ENCODE peak calls at places on chromosomes 7 and 10, in nine cellular contexts. One of them, this sample, is unnamed.

GRCh38 chr10:43222296-43222695 is 44.6 kb downstream of the RASGEF1A start:
- DNase-seq in B cell: no peak
- DNase-seq in endothelial cell: no peak
- DNase-seq in OCI-LY7: no peak
- DNase-seq in stimulated activated CD4-positive, alpha-beta T cell treated with anti-CD3 and anti-CD28 coated beads, Interleukin-2, amount 100 ng/mL, for 48 hours: no peak
- DNase-seq in ACHN: no peak
- DNase-seq in CD8-positive, alpha-beta memory T cell: no peak
- DNase-seq in glomerular endothelial cell: no peak
- DNase-seq in astrocyte: no peak
- DNase-seq in this sample: peak

GRCh38 chr10:79286318-79286951 is 60.8 kb upstream of the PPIF start:
- DNase-seq in B cell: peak
- DNase-seq in endothelial cell: no peak
- DNase-seq in OCI-LY7: peak
- DNase-seq in stimulated activated CD4-positive, alpha-beta T cell treated with anti-CD3 and anti-CD28 coated beads, Interleukin-2, amount 100 ng/mL, for 48 hours: peak
- DNase-seq in ACHN: no peak
- DNase-seq in CD8-positive, alpha-beta memory T cell: peak
- DNase-seq in glomerular endothelial cell: no peak
- DNase-seq in astrocyte: no peak
- DNase-seq in this sample: peak

GRCh38 chr10:79269443-79269842 is 77.8 kb upstream of the PPIF start:
- DNase-seq in B cell: no peak
- DNase-seq in endothelial cell: no peak
- DNase-seq in OCI-LY7: no peak
- DNase-seq in stimulated activated CD4-positive, alpha-beta T cell treated with anti-CD3 and anti-CD28 coated beads, Interleukin-2, amount 100 ng/mL, for 48 hours: no peak
- DNase-seq in ACHN: no peak
- DNase-seq in CD8-positive, alpha-beta memory T cell: no peak
- DNase-seq in glomerular endothelial cell: no peak
- DNase-seq in astrocyte: no peak
- DNase-seq in this sample: peak

GRCh38 chr7:120990468-120991118 is 2.1 kb downstream of the CPED1 start:
- DNase-seq in B cell: no peak
- DNase-seq in endothelial cell: no peak
- DNase-seq in OCI-LY7: no peak
- DNase-seq in stimulated activated CD4-positive, alpha-beta T cell treated with anti-CD3 and anti-CD28 coated beads, Interleukin-2, amount 100 ng/mL, for 48 hours: no peak
- DNase-seq in ACHN: no peak
- DNase-seq in CD8-positive, alpha-beta memory T cell: no peak
- DNase-seq in glomerular endothelial cell: no peak
- DNase-seq in astrocyte: no peak
- DNase-seq in this sample: no peak

GRCh38 chr7:11193131-11193867 is 219.6 kb downstream of the PHF14 start:
- DNase-seq in B cell: no peak
- DNase-seq in endothelial cell: peak
- DNase-seq in OCI-LY7: no peak
- DNase-seq in stimulated activated CD4-positive, alpha-beta T cell treated with anti-CD3 and anti-CD28 coated beads, Interleukin-2, amount 100 ng/mL, for 48 hours: no peak
- DNase-seq in ACHN: no peak
- DNase-seq in CD8-positive, alpha-beta memory T cell: no peak
- DNase-seq in glomerular endothelial cell: no peak
- DNase-seq in astrocyte: peak
- DNase-seq in this sample: peak

GRCh38 chr7:117251687-117252086 is 71.2 kb downstream of the WNT2 start:
- DNase-seq in B cell: no peak
- DNase-seq in endothelial cell: no peak
- DNase-seq in OCI-LY7: no peak
- DNase-seq in stimulated activated CD4-positive, alpha-beta T cell treated with anti-CD3 and anti-CD28 coated beads, Interleukin-2, amount 100 ng/mL, for 48 hours: no peak
- DNase-seq in ACHN: peak
- DNase-seq in CD8-positive, alpha-beta memory T cell: no peak
- DNase-seq in glomerular endothelial cell: no peak
- DNase-seq in astrocyte: peak
- DNase-seq in this sample: no peak

GRCh38 chr7:118080947-118081346 is 103.0 kb upstream of the LSM8 start:
- DNase-seq in B cell: no peak
- DNase-seq in endothelial cell: no peak
- DNase-seq in OCI-LY7: no peak
- DNase-seq in stimulated activated CD4-positive, alpha-beta T cell treated with anti-CD3 and anti-CD28 coated beads, Interleukin-2, amount 100 ng/mL, for 48 hours: peak
- DNase-seq in ACHN: peak
- DNase-seq in CD8-positive, alpha-beta memory T cell: no peak
- DNase-seq in glomerular endothelial cell: no peak
- DNase-seq in astrocyte: peak
- DNase-seq in this sample: no peak

GRCh38 chr10:44334091-44334490 is 50.8 kb downstream of the CXCL12 start:
- DNase-seq in B cell: no peak
- DNase-seq in endothelial cell: no peak
- DNase-seq in OCI-LY7: no peak
- DNase-seq in stimulated activated CD4-positive, alpha-beta T cell treated with anti-CD3 and anti-CD28 coated beads, Interleukin-2, amount 100 ng/mL, for 48 hours: no peak
- DNase-seq in ACHN: no peak
- DNase-seq in CD8-positive, alpha-beta memory T cell: no peak
- DNase-seq in glomerular endothelial cell: no peak
- DNase-seq in astrocyte: no peak
- DNase-seq in this sample: no peak

GRCh38 chr7:77247206-77247850 is 47.7 kb upstream of the FGL2 start:
- DNase-seq in B cell: peak
- DNase-seq in endothelial cell: peak
- DNase-seq in OCI-LY7: peak
- DNase-seq in stimulated activated CD4-positive, alpha-beta T cell treated with anti-CD3 and anti-CD28 coated beads, Interleukin-2, amount 100 ng/mL, for 48 hours: peak
- DNase-seq in ACHN: peak
- DNase-seq in CD8-positive, alpha-beta memory T cell: peak
- DNase-seq in glomerular endothelial cell: peak
- DNase-seq in astrocyte: peak
- DNase-seq in this sample: peak

GRCh38 chr7:24304494-24305095 is 20.6 kb downstream of the NPY start:
- DNase-seq in B cell: no peak
- DNase-seq in endothelial cell: no peak
- DNase-seq in OCI-LY7: no peak
- DNase-seq in stimulated activated CD4-positive, alpha-beta T cell treated with anti-CD3 and anti-CD28 coated beads, Interleukin-2, amount 100 ng/mL, for 48 hours: no peak
- DNase-seq in ACHN: no peak
- DNase-seq in CD8-positive, alpha-beta memory T cell: no peak
- DNase-seq in glomerular endothelial cell: no peak
- DNase-seq in astrocyte: no peak
- DNase-seq in this sample: no peak

GRCh38 chr7:123819001-123819400 is 26.0 kb upstream of the HYAL4 start:
- DNase-seq in B cell: no peak
- DNase-seq in endothelial cell: no peak
- DNase-seq in OCI-LY7: no peak
- DNase-seq in stimulated activated CD4-positive, alpha-beta T cell treated with anti-CD3 and anti-CD28 coated beads, Interleukin-2, amount 100 ng/mL, for 48 hours: no peak
- DNase-seq in ACHN: no peak
- DNase-seq in CD8-positive, alpha-beta memory T cell: no peak
- DNase-seq in glomerular endothelial cell: no peak
- DNase-seq in astrocyte: no peak
- DNase-seq in this sample: no peak

GRCh38 chr10:56178210-56178609 is 182.8 kb downstream of the ZWINT start:
- DNase-seq in B cell: no peak
- DNase-seq in endothelial cell: no peak
- DNase-seq in OCI-LY7: no peak
- DNase-seq in stimulated activated CD4-positive, alpha-beta T cell treated with anti-CD3 and anti-CD28 coated beads, Interleukin-2, amount 100 ng/mL, for 48 hours: no peak
- DNase-seq in ACHN: no peak
- DNase-seq in CD8-positive, alpha-beta memory T cell: no peak
- DNase-seq in glomerular endothelial cell: no peak
- DNase-seq in astrocyte: no peak
- DNase-seq in this sample: no peak

GRCh38 chr7:128443817-128444216 is 11.9 kb upstream of the HILPDA start:
- DNase-seq in B cell: no peak
- DNase-seq in endothelial cell: no peak
- DNase-seq in OCI-LY7: no peak
- DNase-seq in stimulated activated CD4-positive, alpha-beta T cell treated with anti-CD3 and anti-CD28 coated beads, Interleukin-2, amount 100 ng/mL, for 48 hours: no peak
- DNase-seq in ACHN: no peak
- DNase-seq in CD8-positive, alpha-beta memory T cell: no peak
- DNase-seq in glomerular endothelial cell: no peak
- DNase-seq in astrocyte: no peak
- DNase-seq in this sample: no peak

GRCh38 chr10:77226020-77226419 is 411.6 kb downstream of the KCNMA1 start:
- DNase-seq in B cell: no peak
- DNase-seq in endothelial cell: no peak
- DNase-seq in OCI-LY7: no peak
- DNase-seq in stimulated activated CD4-positive, alpha-beta T cell treated with anti-CD3 and anti-CD28 coated beads, Interleukin-2, amount 100 ng/mL, for 48 hours: no peak
- DNase-seq in ACHN: no peak
- DNase-seq in CD8-positive, alpha-beta memory T cell: no peak
- DNase-seq in glomerular endothelial cell: no peak
- DNase-seq in astrocyte: no peak
- DNase-seq in this sample: no peak

GRCh38 chr7:111113263-111114017 is 22.5 kb downstream of the LRRN3 start:
- DNase-seq in B cell: no peak
- DNase-seq in endothelial cell: no peak
- DNase-seq in OCI-LY7: no peak
- DNase-seq in stimulated activated CD4-positive, alpha-beta T cell treated with anti-CD3 and anti-CD28 coated beads, Interleukin-2, amount 100 ng/mL, for 48 hours: no peak
- DNase-seq in ACHN: peak
- DNase-seq in CD8-positive, alpha-beta memory T cell: no peak
- DNase-seq in glomerular endothelial cell: no peak
- DNase-seq in astrocyte: peak
- DNase-seq in this sample: no peak

GRCh38 chr7:54542920-54543539 is 855 bp downstream of the VSTM2A start:
- DNase-seq in B cell: no peak
- DNase-seq in endothelial cell: peak
- DNase-seq in OCI-LY7: no peak
- DNase-seq in stimulated activated CD4-positive, alpha-beta T cell treated with anti-CD3 and anti-CD28 coated beads, Interleukin-2, amount 100 ng/mL, for 48 hours: no peak
- DNase-seq in ACHN: peak
- DNase-seq in CD8-positive, alpha-beta memory T cell: no peak
- DNase-seq in glomerular endothelial cell: no peak
- DNase-seq in astrocyte: peak
- DNase-seq in this sample: peak

GRCh38 chr7:148527717-148528168 is 62.8 kb upstream of the C7orf33 start:
- DNase-seq in B cell: peak
- DNase-seq in endothelial cell: peak
- DNase-seq in OCI-LY7: peak
- DNase-seq in stimulated activated CD4-positive, alpha-beta T cell treated with anti-CD3 and anti-CD28 coated beads, Interleukin-2, amount 100 ng/mL, for 48 hours: peak
- DNase-seq in ACHN: peak
- DNase-seq in CD8-positive, alpha-beta memory T cell: peak
- DNase-seq in glomerular endothelial cell: peak
- DNase-seq in astrocyte: peak
- DNase-seq in this sample: peak

GRCh38 chr10:72096115-72097000 is 8.0 kb upstream of the SPOCK2 start:
- DNase-seq in B cell: no peak
- DNase-seq in endothelial cell: no peak
- DNase-seq in OCI-LY7: no peak
- DNase-seq in stimulated activated CD4-positive, alpha-beta T cell treated with anti-CD3 and anti-CD28 coated beads, Interleukin-2, amount 100 ng/mL, for 48 hours: no peak
- DNase-seq in ACHN: peak
- DNase-seq in CD8-positive, alpha-beta memory T cell: no peak
- DNase-seq in glomerular endothelial cell: no peak
- DNase-seq in astrocyte: peak
- DNase-seq in this sample: no peak

GRCh38 chr7:1395211-1396070 is 63.8 kb downstream of the MICALL2 start:
- DNase-seq in B cell: no peak
- DNase-seq in endothelial cell: no peak
- DNase-seq in OCI-LY7: no peak
- DNase-seq in stimulated activated CD4-positive, alpha-beta T cell treated with anti-CD3 and anti-CD28 coated beads, Interleukin-2, amount 100 ng/mL, for 48 hours: no peak
- DNase-seq in ACHN: no peak
- DNase-seq in CD8-positive, alpha-beta memory T cell: no peak
- DNase-seq in glomerular endothelial cell: no peak
- DNase-seq in astrocyte: no peak
- DNase-seq in this sample: no peak

GRCh38 chr7:114986181-114986800 is 64.4 kb downstream of the MDFIC start:
- DNase-seq in B cell: no peak
- DNase-seq in endothelial cell: no peak
- DNase-seq in OCI-LY7: no peak
- DNase-seq in stimulated activated CD4-positive, alpha-beta T cell treated with anti-CD3 and anti-CD28 coated beads, Interleukin-2, amount 100 ng/mL, for 48 hours: no peak
- DNase-seq in ACHN: no peak
- DNase-seq in CD8-positive, alpha-beta memory T cell: no peak
- DNase-seq in glomerular endothelial cell: no peak
- DNase-seq in astrocyte: no peak
- DNase-seq in this sample: no peak

GRCh38 chr7:123534383-123535260 is at the start of gene IQUB:
- DNase-seq in B cell: peak
- DNase-seq in endothelial cell: peak
- DNase-seq in OCI-LY7: peak
- DNase-seq in stimulated activated CD4-positive, alpha-beta T cell treated with anti-CD3 and anti-CD28 coated beads, Interleukin-2, amount 100 ng/mL, for 48 hours: peak
- DNase-seq in ACHN: peak
- DNase-seq in CD8-positive, alpha-beta memory T cell: peak
- DNase-seq in glomerular endothelial cell: peak
- DNase-seq in astrocyte: peak
- DNase-seq in this sample: peak

GRCh38 chr7:923108-924041 is 31.1 kb downstream of the ADAP1 start:
- DNase-seq in B cell: peak
- DNase-seq in endothelial cell: no peak
- DNase-seq in OCI-LY7: peak
- DNase-seq in stimulated activated CD4-positive, alpha-beta T cell treated with anti-CD3 and anti-CD28 coated beads, Interleukin-2, amount 100 ng/mL, for 48 hours: peak
- DNase-seq in ACHN: no peak
- DNase-seq in CD8-positive, alpha-beta memory T cell: peak
- DNase-seq in glomerular endothelial cell: no peak
- DNase-seq in astrocyte: peak
- DNase-seq in this sample: peak

GRCh38 chr7:39187130-39187529 is 209.4 kb downstream of the POU6F2 start:
- DNase-seq in B cell: no peak
- DNase-seq in endothelial cell: no peak
- DNase-seq in OCI-LY7: no peak
- DNase-seq in stimulated activated CD4-positive, alpha-beta T cell treated with anti-CD3 and anti-CD28 coated beads, Interleukin-2, amount 100 ng/mL, for 48 hours: no peak
- DNase-seq in ACHN: no peak
- DNase-seq in CD8-positive, alpha-beta memory T cell: no peak
- DNase-seq in glomerular endothelial cell: no peak
- DNase-seq in astrocyte: no peak
- DNase-seq in this sample: no peak

This sample was measured in BE2C.